ENCODE peak calls at places on chromosomes 1 and 21, in eight cellular contexts. U is left ventricle myocardium inferior; R is uterus; L is CD8-positive, alpha-beta memory T cell; M is tibial artery; X is GM23248; B is right lobe of liver; W is left lung. Q is an unnamed sample.

GRCh38 chr1:93344886-93345632 is 648 bp upstream of the DR1 start:
- DNase-seq in U (no peak), R (no peak), L (peak; percentile 7), M (no peak), X (peak; percentile 48), B (no peak), W (no peak), Q (no peak)

GRCh38 chr1:24704411-24705259 is 40.6 kb upstream of the CLIC4 start:
- DNase-seq in U (no peak), R (peak; percentile 34), L (no peak), M (no peak), X (peak; percentile 94), B (no peak), W (no peak), Q (peak; percentile 62)

GRCh38 chr1:45236136-45236535 is 29.7 kb upstream of the ZSWIM5 start:
- DNase-seq in U (no peak), R (no peak), L (no peak), M (no peak), X (no peak), B (no peak), W (no peak), Q (no peak)

GRCh38 chr1:245512181-245512888 is 357.6 kb downstream of the KIF26B start:
- DNase-seq in U (no peak), R (no peak), L (no peak), M (no peak), X (peak; percentile 33), B (no peak), W (no peak), Q (no peak)

GRCh38 chr21:35002879-35003722 is 46.0 kb downstream of the RUNX1 start:
- DNase-seq in U (no peak), R (no peak), L (no peak), M (no peak), X (peak; percentile 88), B (no peak), W (peak; percentile 57), Q (peak; percentile 24)

GRCh38 chr21:26115899-26116298 is 54.7 kb downstream of the APP start:
- DNase-seq in U (no peak), R (no peak), L (no peak), M (no peak), X (peak; percentile 83), B (no peak), W (no peak), Q (no peak)

GRCh38 chr1:59738152-59738551 is 76.6 kb upstream of the HOOK1 start:
- DNase-seq in U (no peak), R (no peak), L (no peak), M (no peak), X (peak; percentile 65), B (no peak), W (no peak), Q (no peak)

GRCh38 chr1:171196351-171196750 is 11.3 kb downstream of the FMO2 start:
- DNase-seq in U (no peak), R (no peak), L (no peak), M (no peak), X (peak; percentile 22), B (no peak), W (no peak), Q (no peak)

GRCh38 chr1:22526098-22526497 is 37.2 kb upstream of the EPHA8 start:
- DNase-seq in U (no peak), R (no peak), L (no peak), M (no peak), X (no peak), B (no peak), W (no peak), Q (no peak)

GRCh38 chr1:240465531-240465940 is 146.4 kb downstream of the GREM2 start:
- DNase-seq in U (no peak), R (no peak), L (no peak), M (no peak), X (no peak), B (no peak), W (no peak), Q (no peak)

GRCh38 chr1:200206761-200207160 is 179.3 kb downstream of the NR5A2 start:
- DNase-seq in U (no peak), R (no peak), L (no peak), M (no peak), X (peak; percentile 46), B (no peak), W (no peak), Q (no peak)

GRCh38 chr1:226957714-226958113 is 17.6 kb downstream of the COQ8A start:
- DNase-seq in U (no peak), R (no peak), L (no peak), M (no peak), X (no peak), B (no peak), W (no peak), Q (no peak)

GRCh38 chr1:25433389-25434186 is 2.9 kb downstream of the MACO1 start:
- DNase-seq in U (no peak), R (no peak), L (no peak), M (peak; percentile 44), X (peak; percentile 27), B (no peak), W (no peak), Q (no peak)

GRCh38 chr1:26697441-26697977 is 1.7 kb downstream of the ARID1A start:
- DNase-seq in U (no peak), R (no peak), L (no peak), M (no peak), X (peak; percentile 39), B (peak; percentile 34), W (no peak), Q (no peak)

DNA sequence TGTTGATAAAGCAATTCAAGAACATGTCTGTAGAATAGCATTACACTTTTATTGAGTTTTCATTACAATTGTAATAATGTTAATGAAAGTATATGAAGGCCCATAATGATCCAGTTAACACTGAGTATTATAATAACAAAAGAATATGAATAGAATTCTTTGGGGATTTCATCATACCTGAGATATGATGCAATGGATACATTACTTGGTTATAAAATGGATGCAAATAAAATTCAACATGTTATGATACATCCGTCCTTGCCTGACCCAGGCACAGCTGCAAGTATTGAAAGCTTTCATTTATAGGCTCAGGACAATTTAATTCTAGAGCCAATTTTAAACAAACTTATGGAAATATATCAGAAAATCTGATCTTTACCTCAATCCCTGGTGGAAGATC is 8.2 kb upstream of the KCNA3 start:
- DNase-seq in U (no peak), R (no peak), L (no peak), M (no peak), X (no peak), B (no peak), W (no peak), Q (no peak)
- H3K27me3 ChIP-seq in U (peaks cover 77% of the 10 kb centered on the region), R (no peaks in the 10 kb centered on the region), L (no peaks in the 10 kb centered on the region), M (no peaks in the 10 kb centered on the region), X (no peaks in the 10 kb centered on the region), B (no peaks in the 10 kb centered on the region), W (no peaks in the 10 kb centered on the region), Q (peaks cover 5% of the 10 kb centered on the region)

GRCh38 chr1:230109066-230109465 is 42.0 kb downstream of the GALNT2 start:
- DNase-seq in U (no peak), R (no peak), L (no peak), M (no peak), X (no peak), B (no peak), W (no peak), Q (no peak)

GRCh38 chr1:230112782-230113181 is 45.7 kb downstream of the GALNT2 start:
- DNase-seq in U (no peak), R (no peak), L (no peak), M (no peak), X (no peak), B (peak; percentile 53), W (no peak), Q (no peak)

GRCh38 chr1:230112131-230112701 is 45.2 kb downstream of the GALNT2 start:
- DNase-seq in U (no peak), R (no peak), L (no peak), M (no peak), X (no peak), B (no peak), W (peak; percentile 65), Q (no peak)

GRCh38 chr1:230109871-230110667 is 43.0 kb downstream of the GALNT2 start:
- DNase-seq in U (no peak), R (peak; percentile 41), L (peak; percentile 6), M (no peak), X (no peak), B (no peak), W (no peak), Q (no peak)

DNA sequence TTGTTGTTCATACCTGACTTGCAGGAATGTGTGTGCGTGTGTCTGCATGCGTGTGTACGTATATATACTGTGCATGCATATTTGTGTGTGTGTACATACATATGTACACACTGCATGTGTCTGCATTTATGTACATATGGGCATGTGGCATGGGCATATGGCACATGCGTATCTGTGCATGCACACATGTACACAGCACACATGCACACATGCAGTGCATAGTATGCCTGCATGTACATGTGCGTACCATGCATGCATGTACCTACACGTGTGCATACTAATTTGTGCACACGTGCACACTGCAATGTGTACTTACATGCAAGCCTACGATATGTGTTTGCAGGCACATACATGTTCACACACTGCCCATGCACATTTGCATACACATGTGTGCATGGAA is 43.9 kb downstream of the GALNT2 start:
- DNase-seq in U (no peak), R (no peak), L (no peak), M (no peak), X (no peak), B (no peak), W (no peak), Q (no peak)
- H3K4me1 ChIP-seq in U (peaks cover 51% of the 10 kb centered on the region), R (no peaks in the 10 kb centered on the region), L (peaks cover 17% of the 10 kb centered on the region), M (no peaks in the 10 kb centered on the region), X (peaks cover 39% of the 10 kb centered on the region), B (peaks cover 56% of the 10 kb centered on the region), W (peaks cover 76% of the 10 kb centered on the region), Q (peaks cover 15% of the 10 kb centered on the region)

DNA sequence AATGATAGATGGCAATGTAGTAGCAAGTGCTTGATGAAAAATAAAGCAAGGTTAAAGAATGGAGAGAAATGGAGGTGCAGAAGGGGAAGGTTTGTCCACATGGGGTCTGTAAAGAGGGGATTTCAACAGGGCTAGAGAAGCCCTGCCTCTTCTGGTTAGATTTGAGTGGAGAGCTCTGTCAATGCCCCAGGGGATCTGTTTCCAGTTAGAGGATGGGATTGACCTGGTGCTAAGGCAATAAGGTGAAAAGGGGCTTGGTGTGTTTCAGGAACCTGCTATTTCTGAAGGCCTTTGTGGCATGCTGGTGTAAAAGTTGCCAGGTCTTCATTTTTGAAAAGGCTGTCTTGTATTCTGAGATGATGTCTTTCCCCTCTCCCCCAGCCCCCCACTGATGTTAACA is 370.5 kb upstream of the ADGRL2 start:
- DNase-seq in U (no peak), R (no peak), L (no peak), M (no peak), X (no peak), B (no peak), W (no peak), Q (no peak)
- H3K27ac ChIP-seq in U (peak overlapping the region; percentile 75), R (no peak overlapping the region), L (no peak overlapping the region), M (no peak overlapping the region), X (no peak overlapping the region), B (no peak overlapping the region), W (peak overlapping the region; percentile 72), Q (no peak overlapping the region)

DNA sequence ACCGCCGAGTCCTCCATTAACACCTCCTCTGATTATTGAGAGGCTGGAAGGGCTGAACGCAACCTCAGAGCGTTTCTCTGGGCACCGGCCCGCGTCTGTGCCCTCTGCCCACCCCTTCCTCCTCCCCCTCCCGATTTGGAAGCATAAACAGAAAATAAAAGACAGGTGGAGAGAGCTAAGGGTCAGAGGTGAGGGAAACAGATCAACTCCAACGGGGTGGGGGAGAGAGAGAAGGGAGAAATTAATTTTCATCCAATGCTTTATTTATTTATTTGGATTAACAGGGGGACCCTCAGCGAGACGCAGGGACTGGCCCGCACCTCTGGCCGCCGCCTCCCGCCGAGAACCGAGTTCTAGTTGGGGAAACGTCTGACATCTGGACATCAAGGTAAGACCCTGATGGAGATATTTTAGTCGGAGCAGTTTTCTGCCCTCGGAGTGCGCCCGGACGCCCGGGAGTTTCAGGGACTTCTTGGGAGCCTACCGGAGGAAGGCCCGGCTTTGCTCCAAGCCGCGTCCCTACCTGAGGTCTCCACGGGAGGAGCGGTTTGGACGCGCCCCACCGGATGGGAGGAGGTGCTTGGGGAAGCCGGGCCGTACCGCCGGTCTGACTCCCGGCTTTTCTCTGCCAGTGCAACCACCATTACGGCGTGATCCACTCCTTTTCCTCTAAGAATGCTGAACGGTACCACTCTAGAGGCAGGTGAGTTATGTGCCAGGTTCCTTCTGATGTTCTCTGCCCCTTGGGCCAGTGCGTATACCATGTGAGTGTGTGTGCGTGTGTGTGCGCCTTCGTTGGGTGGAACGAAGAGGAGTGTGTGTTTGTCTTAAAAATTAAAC is 5.1 kb upstream of the LHX9 start:
- DNase-seq in U (no peak), R (no peak), L (no peak), M (no peak), X (no peak), B (no peak), W (no peak), Q (no peak)
- H3K27me3 ChIP-seq in U (peaks cover 100% of the 10 kb centered on the region), R (peaks cover 83% of the 10 kb centered on the region), L (peaks cover 95% of the 10 kb centered on the region), M (no peaks in the 10 kb centered on the region), X (peaks cover 91% of the 10 kb centered on the region), B (peaks cover 8% of the 10 kb centered on the region), W (peaks cover 100% of the 10 kb centered on the region), Q (peaks cover 100% of the 10 kb centered on the region)